ENCODE peak calls at places on chromosomes 2 and 18, in six cellular contexts. R is HepG2, L is lower lobe of right lung, V is GM23248, I is kidney, G is tibial nerve. C is an unnamed sample.

GRCh38 chr18:63848159-63848558 is 39.3 kb upstream of the SERPINB2 start:
- DNase-seq in R (peak; percentile 39), L (no peak), V (peak; percentile 76), I (no peak), G (no peak), C (no peak)

GRCh38 chr18:55489742-55490055 is 98.3 kb downstream of the TCF4 start:
- DNase-seq in R (no peak), L (no peak), V (no peak), I (no peak), G (no peak), C (peak; percentile 14)

GRCh38 chr2:144377929-144378328 is 142.0 kb downstream of the ZEB2 start:
- DNase-seq in R (no peak), L (no peak), V (peak; percentile 67), I (no peak), G (no peak), C (no peak)

GRCh38 chr18:34399892-34400291 is 175.2 kb upstream of the NOL4 start:
- DNase-seq in R (no peak), L (no peak), V (no peak), I (no peak), G (no peak), C (no peak)

GRCh38 chr2:97704989-97705388 is 8.4 kb upstream of the ZAP70 start:
- DNase-seq in R (no peak), L (no peak), V (no peak), I (no peak), G (no peak), C (no peak)

GRCh38 chr2:68824831-68825230 is 46.4 kb downstream of the BMP10 start:
- DNase-seq in R (no peak), L (no peak), V (peak; percentile 62), I (no peak), G (no peak), C (no peak)

GRCh38 chr2:230643576-230644291 is 68.9 kb upstream of the CAB39 start:
- DNase-seq in R (no peak), L (peak; percentile 80), V (no peak), I (no peak), G (peak; percentile 34), C (no peak)

GRCh38 chr18:50268022-50268747 is 1.9 kb upstream of the CFAP53 start:
- DNase-seq in R (no peak), L (peak; percentile 92), V (peak; percentile 82), I (peak; percentile 94), G (peak; percentile 70), C (peak; percentile 68)

GRCh38 chr2:189024861-189025618 is 50.9 kb downstream of the COL3A1 start:
- DNase-seq in R (peak; percentile 18), L (no peak), V (peak; percentile 55), I (no peak), G (no peak), C (no peak)

GRCh38 chr2:166092889-166093288 is 34.9 kb downstream of the SCN1A start:
- DNase-seq in R (no peak), L (no peak), V (peak; percentile 39), I (no peak), G (no peak), C (no peak)

GRCh38 chr18:79570266-79571201 is 109.1 kb upstream of the CTDP1 start:
- DNase-seq in R (no peak), L (peak; percentile 39), V (peak; percentile 51), I (peak; percentile 46), G (no peak), C (no peak)

GRCh38 chr2:14423145-14423906 is 209.2 kb upstream of the LRATD1 start:
- DNase-seq in R (no peak), L (no peak), V (no peak), I (no peak), G (no peak), C (no peak)

GRCh38 chr18:36808681-36809080 is 20.1 kb downstream of the TPGS2 start:
- DNase-seq in R (no peak), L (no peak), V (peak; percentile 83), I (no peak), G (no peak), C (no peak)

GRCh38 chr18:47912343-47912742 is 18.1 kb downstream of the SMAD2 start:
- DNase-seq in R (no peak), L (no peak), V (no peak), I (no peak), G (no peak), C (no peak)

GRCh38 chr18:65750421-65751144 is at the start of gene CDH7:
- DNase-seq in R (no peak), L (peak; percentile 35), V (no peak), I (peak; percentile 63), G (no peak), C (no peak)

GRCh38 chr2:437772-438393 is 150.0 kb upstream of the ALKAL2 start:
- DNase-seq in R (no peak), L (no peak), V (no peak), I (peak; percentile 79), G (no peak), C (peak; percentile 82)

GRCh38 chr18:13539050-13539449 is 187.3 kb downstream of the FAM210A start:
- DNase-seq in R (no peak), L (no peak), V (no peak), I (no peak), G (peak; percentile 45), C (peak; percentile 57)

GRCh38 chr2:235860846-235861245 is 307.3 kb downstream of the GBX2 start:
- DNase-seq in R (no peak), L (no peak), V (no peak), I (no peak), G (no peak), C (no peak)

GRCh38 chr2:227115761-227116160 is 48.2 kb downstream of the COL4A4 start:
- DNase-seq in R (no peak), L (no peak), V (peak; percentile 46), I (no peak), G (no peak), C (no peak)

GRCh38 chr2:148935791-148936190 is 60.8 kb downstream of the KIF5C start:
- DNase-seq in R (no peak), L (no peak), V (no peak), I (no peak), G (no peak), C (no peak)

GRCh38 chr18:50456285-50456684 is 81.4 kb downstream of the SKA1 start:
- DNase-seq in R (no peak), L (no peak), V (no peak), I (no peak), G (no peak), C (no peak)

DNA sequence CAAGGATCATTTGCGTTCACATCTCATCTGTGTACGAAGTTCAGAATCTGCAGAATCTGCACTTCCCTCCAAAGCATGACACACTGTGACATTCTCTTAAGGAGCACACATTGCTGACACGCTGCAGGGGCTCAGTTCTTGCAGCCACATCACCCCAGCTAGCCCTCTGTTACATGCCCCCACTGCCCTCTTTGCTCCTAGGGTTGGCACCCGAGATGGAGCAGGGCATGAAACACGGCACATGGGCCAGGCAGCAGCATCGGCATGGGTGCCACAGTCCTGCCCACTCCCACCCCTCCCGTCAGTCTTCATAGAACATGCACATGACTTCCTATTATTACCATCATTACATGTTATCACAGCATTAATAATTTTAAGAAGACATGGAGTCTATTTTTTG is 76.4 kb downstream of the COL6A3 start:
- DNase-seq in R (no peak), L (no peak), V (no peak), I (no peak), G (no peak), C (no peak)
- H3K36me3 ChIP-seq in R (no peaks in the 10 kb centered on the region), L (peaks cover 48% of the 10 kb centered on the region), V (peaks cover 97% of the 10 kb centered on the region), I (no peaks in the 10 kb centered on the region), G (peaks cover 57% of the 10 kb centered on the region), C (no peaks in the 10 kb centered on the region)

DNA sequence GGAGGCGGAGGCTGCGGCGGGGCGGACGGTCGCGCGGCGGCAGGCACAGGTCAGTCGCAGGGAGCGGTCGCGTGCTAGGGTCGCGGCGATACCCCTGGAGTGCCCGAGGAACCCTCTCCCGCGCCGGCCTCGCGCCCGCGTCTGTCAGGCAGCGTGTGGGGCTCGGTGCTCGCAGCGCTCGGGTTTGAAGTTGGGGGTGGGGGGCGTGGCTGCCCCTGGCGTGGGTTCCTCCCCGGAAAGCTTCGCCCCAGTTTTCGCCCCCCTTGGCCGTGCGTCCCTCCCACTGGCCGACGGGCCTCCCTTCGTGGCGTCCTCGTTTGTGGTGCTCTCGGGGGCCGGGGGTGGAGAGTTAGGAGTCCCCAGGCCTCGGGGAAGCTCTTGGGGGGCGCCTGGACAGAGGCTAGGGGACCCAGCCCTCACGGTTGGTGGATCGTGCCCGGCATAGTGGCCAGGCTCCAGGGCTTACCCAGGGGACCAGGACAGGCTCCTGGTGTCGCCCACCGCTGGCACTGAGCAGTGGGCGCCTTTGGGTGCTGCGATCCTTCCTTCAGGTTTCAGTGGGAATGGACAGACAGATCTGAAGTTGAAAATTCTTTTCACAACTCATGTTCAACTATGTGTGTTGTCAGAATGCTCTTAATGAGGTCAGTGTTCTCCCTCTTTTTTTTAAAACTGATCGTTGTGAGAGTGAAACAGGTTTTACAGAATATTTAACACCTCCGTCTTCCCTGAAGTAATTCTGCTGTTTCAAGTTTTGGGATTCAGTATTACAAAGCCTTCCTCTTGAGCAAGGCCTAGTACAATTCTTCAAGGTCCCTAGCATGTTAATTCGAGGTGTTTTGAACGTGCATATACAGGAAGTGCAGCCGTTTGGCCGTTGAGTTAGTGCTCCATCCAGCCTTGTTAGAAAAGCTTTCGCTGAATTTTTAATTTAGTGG is 599 bp downstream of the RALBP1 start:
- DNase-seq in R (no peak), L (no peak), V (peak; percentile 63), I (no peak), G (peak; percentile 7), C (peak; percentile 54)
- H3K27ac ChIP-seq in R (peak overlapping the region; percentile 68), L (peak overlapping the region; percentile 95), V (peak overlapping the region; percentile 94), I (peak overlapping the region; percentile 81), G (peak overlapping the region; percentile 98), C (peak overlapping the region; percentile 87)

DNA sequence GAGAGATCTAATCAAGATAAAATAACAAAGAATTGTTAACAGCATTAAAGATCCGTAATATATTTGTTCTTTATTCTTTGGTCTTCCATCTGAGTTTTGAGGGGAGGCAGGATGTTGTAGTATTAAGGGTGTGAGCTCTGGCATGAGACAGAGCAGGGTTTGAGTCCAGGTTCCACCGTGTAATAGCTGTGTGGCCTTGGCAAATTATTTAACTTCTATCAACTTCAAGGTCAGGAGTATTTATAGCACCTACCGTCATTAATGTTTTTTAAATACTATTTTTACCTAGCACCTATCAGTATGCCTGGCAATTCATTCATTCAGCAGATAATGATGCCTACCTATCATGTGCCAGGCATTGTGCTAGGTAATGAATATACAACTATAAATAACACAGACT is 180.1 kb upstream of the NABP1 start:
- DNase-seq in R (no peak), L (no peak), V (no peak), I (no peak), G (no peak), C (no peak)
- H3K36me3 ChIP-seq in R (no peaks in the 10 kb centered on the region), L (no peaks in the 10 kb centered on the region), V (no peaks in the 10 kb centered on the region), I (no peaks in the 10 kb centered on the region), G (no peaks in the 10 kb centered on the region), C (no peaks in the 10 kb centered on the region)

DNA sequence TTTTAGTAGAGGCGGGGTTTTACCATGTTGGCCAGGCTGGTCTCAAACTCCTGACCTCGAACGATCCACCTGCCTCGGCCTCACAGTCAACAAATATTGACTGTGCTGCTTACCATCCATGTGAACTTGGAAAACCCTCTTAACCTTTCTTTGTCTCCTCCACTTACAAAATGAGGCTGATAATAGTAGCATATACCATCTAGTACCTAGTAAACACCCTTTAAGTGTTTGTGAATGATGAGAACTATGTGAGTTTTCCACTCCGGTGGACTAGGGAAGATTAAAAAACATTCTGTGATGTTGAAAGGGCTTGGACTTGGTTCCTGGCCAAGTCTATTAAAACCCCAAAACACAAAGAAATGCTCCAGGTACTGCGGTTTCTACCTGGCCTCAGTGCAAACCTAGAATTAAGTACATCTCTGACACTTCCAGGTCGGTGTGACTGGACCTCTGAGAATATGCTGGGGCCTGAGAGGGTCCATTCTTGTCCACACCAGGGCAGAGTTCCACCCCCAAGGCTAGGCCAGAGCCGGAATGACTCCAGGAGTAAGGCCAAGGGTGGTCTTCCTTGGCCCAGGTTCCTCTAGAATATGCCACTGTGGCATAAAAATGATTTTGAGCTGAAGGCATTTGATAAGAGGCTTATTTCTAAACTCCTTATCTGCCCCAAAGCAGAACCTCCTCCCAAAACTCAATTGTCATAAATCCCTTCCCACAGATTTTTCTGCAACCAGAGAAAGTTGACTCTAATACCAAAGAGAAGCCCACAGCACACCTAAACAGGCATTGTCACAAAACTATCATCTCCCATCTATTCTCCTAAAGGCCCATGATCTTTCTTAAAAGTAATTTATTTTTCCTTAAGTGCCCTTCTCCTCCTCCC is 217.5 kb downstream of the TGIF1 start:
- DNase-seq in R (peak; percentile 72), L (no peak), V (no peak), I (no peak), G (no peak), C (no peak)
- H3K27ac ChIP-seq in R (no peak overlapping the region), L (no peak overlapping the region), V (no peak overlapping the region), I (no peak overlapping the region), G (no peak overlapping the region), C (no peak overlapping the region)

C was measured in CD8-positive, alpha-beta memory T cell.